ENCODE peak calls at places on chromosomes 16 and 17, in eight cellular contexts. K, E, F, X, A, J, N and I are unnamed samples.

GRCh38 chr16:88770459-88771293 is 14.3 kb downstream of the PIEZO1 start:
- DNase-seq in J (peak), A (peak), X (no peak), F (no peak), K (peak), E (no peak), N (peak), I (peak)

GRCh38 chr16:55171241-55171640 is 152.8 kb upstream of the IRX6 start:
- DNase-seq in K (no peak), J (no peak), X (no peak), E (no peak), F (no peak), A (no peak), N (no peak), I (peak)

GRCh38 chr17:50708050-50709000 is 611 bp upstream of the ANKRD40 start:
- DNase-seq in J (peak), A (peak), K (peak), E (no peak), F (no peak), X (no peak), N (no peak), I (no peak)

GRCh38 chr17:48597775-48598631 is 4.4 kb upstream of the HOXB5 start:
- DNase-seq in X (no peak), F (no peak), E (no peak), J (peak), K (no peak), A (peak), N (no peak), I (peak)

GRCh38 chr17:48052956-48053757 is 5.0 kb downstream of the NFE2L1 start:
- DNase-seq in N (no peak), X (no peak), E (no peak), A (peak), J (no peak), F (no peak), K (peak), I (no peak)

GRCh38 chr17:15457723-15458094 is 9.7 kb downstream of the CDRT4 start:
- DNase-seq in F (no peak), J (no peak), K (no peak), A (no peak), X (no peak), N (no peak), E (no peak), I (no peak)

GRCh38 chr16:20042848-20043247 is 30.8 kb downstream of the GPR139 start:
- DNase-seq in E (no peak), K (no peak), J (peak), A (no peak), X (no peak), F (no peak), N (no peak), I (no peak)

GRCh38 chr17:74920679-74921044 is 2.4 kb downstream of the USH1G start:
- DNase-seq in N (no peak), X (no peak), A (peak), E (no peak), F (no peak), J (no peak), K (no peak), I (peak)

GRCh38 chr17:50052822-50053653 is 2.9 kb upstream of the ITGA3 start:
- DNase-seq in E (no peak), K (no peak), N (no peak), X (no peak), A (peak), J (no peak), F (no peak), I (no peak)

GRCh38 chr17:76677406-76677805 is 33.4 kb downstream of the MXRA7 start:
- DNase-seq in E (no peak), J (no peak), F (no peak), N (no peak), K (no peak), A (no peak), X (no peak), I (no peak)

GRCh38 chr17:21019976-21020575 is 22.7 kb downstream of the USP22 start:
- DNase-seq in N (peak), A (peak), J (peak), F (no peak), E (no peak), K (peak), X (no peak), I (peak)

GRCh38 chr17:57911834-57912673 is 43.2 kb downstream of the CUEDC1 start:
- DNase-seq in A (peak), N (no peak), J (no peak), X (no peak), F (no peak), K (no peak), E (no peak), I (no peak)

GRCh38 chr17:75965468-75965867 is 13.5 kb downstream of the ACOX1 start:
- DNase-seq in X (no peak), K (no peak), F (no peak), J (no peak), A (no peak), N (no peak), E (no peak), I (no peak)

GRCh38 chr17:79658811-79659207 is 48.0 kb upstream of the RBFOX3 start:
- DNase-seq in K (no peak), E (no peak), J (peak), A (no peak), X (no peak), F (no peak), N (no peak), I (peak)

GRCh38 chr16:87235810-87236515 is 81.2 kb downstream of the C16orf95 start:
- DNase-seq in N (no peak), E (no peak), X (no peak), J (peak), F (no peak), A (no peak), K (no peak), I (peak)

GRCh38 chr16:20798364-20798763 is 7.9 kb downstream of the ERI2 start:
- DNase-seq in X (no peak), K (no peak), A (no peak), J (no peak), N (peak), F (no peak), E (no peak), I (no peak)

GRCh38 chr17:8912060-8912981 is 44.8 kb upstream of the PIK3R6 start:
- DNase-seq in N (no peak), A (no peak), J (no peak), F (no peak), K (no peak), X (no peak), E (no peak), I (no peak)

GRCh38 chr17:55341432-55341831 is 76.7 kb downstream of the HLF start:
- DNase-seq in E (no peak), F (no peak), A (no peak), X (no peak), N (no peak), K (no peak), J (no peak), I (no peak)

GRCh38 chr16:67141391-67141790 is 9.4 kb downstream of the B3GNT9 start:
- DNase-seq in X (no peak), K (no peak), F (no peak), N (no peak), E (no peak), J (no peak), A (no peak), I (no peak)

GRCh38 chr16:67529639-67530012 is 997 bp downstream of the RIPOR1 start:
- DNase-seq in K (no peak), E (no peak), F (no peak), A (peak), N (no peak), J (no peak), X (no peak), I (peak)

GRCh38 chr17:72588961-72589360 is 468.1 kb downstream of the SOX9 start:
- DNase-seq in N (peak), J (no peak), X (no peak), F (no peak), K (no peak), E (no peak), A (peak), I (no peak)

GRCh38 chr16:82456683-82457082 is 170.1 kb upstream of the CDH13 start:
- DNase-seq in E (peak), J (peak), N (no peak), K (peak), X (no peak), A (peak), F (peak), I (peak)

GRCh38 chr16:380837-381787 is 666 bp downstream of the PGAP6 start:
- DNase-seq in F (no peak), K (no peak), X (no peak), E (no peak), J (peak), A (peak), N (no peak), I (peak)

GRCh38 chr17:27506348-27507218 is 50.3 kb downstream of the KSR1 start:
- DNase-seq in K (no peak), N (no peak), F (no peak), X (no peak), A (peak), E (no peak), J (peak), I (peak)

GRCh38 chr16:54026456-54026855 is 260.1 kb downstream of the IRX3 start:
- DNase-seq in K (no peak), J (no peak), A (no peak), X (no peak), N (no peak), F (no peak), E (peak), I (no peak)

GRCh38 chr17:63550816-63551639 is 751 bp downstream of the DCAF7 start:
- DNase-seq in J (peak), X (no peak), E (peak), N (no peak), F (peak), A (peak), K (no peak), I (peak)

GRCh38 chr17:77435272-77436057 is 294.7 kb downstream of the SEC14L1 start:
- DNase-seq in F (no peak), A (no peak), K (no peak), E (no peak), N (peak), J (no peak), X (no peak), I (no peak)